ENCODE peak calls at places on chromosomes 4 and X, in eight cellular contexts. M is BE2C, U is keratinocyte, Z is pancreas, Y is tibial nerve, B is endodermal cell, J is ovary, O is Panc1. I is an unnamed sample.

GRCh38 chr4:3827616-3828492 is 61.7 kb downstream of the ADRA2C start:
- DNase-seq in B (peak; percentile 58), M (peak; percentile 96), Y (no peak), Z (peak; percentile 82), U (no peak), O (no peak), J (peak; percentile 34), I (peak; percentile 88)

GRCh38 chr4:577499-578450 is 1.7 kb upstream of the TMEM271 start:
- DNase-seq in Z (no peak), B (peak; percentile 88), U (no peak), M (no peak), J (no peak), Y (no peak), O (no peak), I (no peak)

GRCh38 chrX:77514177-77514576 is 67.0 kb downstream of the FGF16 start:
- DNase-seq in M (no peak), B (no peak), J (no peak), Z (no peak), O (no peak), Y (no peak), U (no peak), I (no peak)

GRCh38 chr4:173535165-173535737 is 5.2 kb upstream of the HAND2 start:
- DNase-seq in Z (no peak), O (no peak), M (no peak), U (no peak), J (no peak), Y (no peak), B (no peak), I (no peak)

GRCh38 chr4:88630756-88631155 is 38.5 kb downstream of the HERC3 start:
- DNase-seq in B (no peak), Y (no peak), U (no peak), J (no peak), M (no peak), Z (no peak), O (no peak), I (no peak)

GRCh38 chr4:2042207-2042946 is 16.8 kb upstream of the NAT8L start:
- DNase-seq in M (peak; percentile 52), J (no peak), O (no peak), U (no peak), B (peak; percentile 72), Z (no peak), Y (no peak), I (no peak)

GRCh38 chr4:32117696-32118095 is 1397.5 kb downstream of the PCDH7 start:
- DNase-seq in J (no peak), U (no peak), Y (no peak), O (no peak), B (no peak), M (no peak), Z (no peak), I (no peak)

GRCh38 chr4:110357521-110357920 is 118.4 kb upstream of the ENPEP start:
- DNase-seq in U (no peak), B (no peak), O (no peak), Z (no peak), J (no peak), Y (no peak), M (no peak), I (no peak)

GRCh38 chrX:130173190-130173895 is 1.6 kb downstream of the RAB33A start:
- DNase-seq in U (no peak), J (no peak), M (no peak), O (no peak), Z (no peak), Y (no peak), B (no peak), I (peak; percentile 24)

GRCh38 chr4:2092653-2093000 is 33.5 kb downstream of the NAT8L start:
- DNase-seq in O (no peak), M (no peak), Y (no peak), Z (no peak), B (no peak), J (no peak), U (no peak), I (no peak)

GRCh38 chr4:10701702-10702460 is 17.3 kb upstream of the CLNK start:
- DNase-seq in B (no peak), M (no peak), Y (no peak), U (no peak), Z (no peak), J (no peak), O (no peak), I (no peak)

GRCh38 chr4:180057891-180058643 is 2185.1 kb upstream of the TENM3 start:
- DNase-seq in Z (peak; percentile 30), U (no peak), O (no peak), J (peak; percentile 14), B (peak; percentile 86), M (peak; percentile 53), Y (no peak), I (no peak)

GRCh38 chrX:18351774-18352173 is 2.7 kb downstream of the SCML2 start:
- DNase-seq in O (no peak), Y (no peak), U (no peak), M (no peak), B (no peak), J (no peak), Z (no peak), I (no peak)

GRCh38 chr4:147768113-147768512 is 36.2 kb downstream of the ARHGAP10 start:
- DNase-seq in Z (no peak), M (no peak), U (no peak), Y (no peak), O (no peak), J (no peak), B (no peak), I (no peak)

GRCh38 chrX:129632443-129632842 is 22.3 kb downstream of the APLN start:
- DNase-seq in M (no peak), U (no peak), J (no peak), Z (no peak), O (no peak), B (no peak), Y (no peak), I (no peak)

GRCh38 chrX:20252392-20253231 is 14.1 kb downstream of the RPS6KA3 start:
- DNase-seq in Z (peak; percentile 26), U (no peak), O (no peak), Y (no peak), M (peak; percentile 41), B (peak; percentile 90), J (no peak), I (peak; percentile 33)

DNA sequence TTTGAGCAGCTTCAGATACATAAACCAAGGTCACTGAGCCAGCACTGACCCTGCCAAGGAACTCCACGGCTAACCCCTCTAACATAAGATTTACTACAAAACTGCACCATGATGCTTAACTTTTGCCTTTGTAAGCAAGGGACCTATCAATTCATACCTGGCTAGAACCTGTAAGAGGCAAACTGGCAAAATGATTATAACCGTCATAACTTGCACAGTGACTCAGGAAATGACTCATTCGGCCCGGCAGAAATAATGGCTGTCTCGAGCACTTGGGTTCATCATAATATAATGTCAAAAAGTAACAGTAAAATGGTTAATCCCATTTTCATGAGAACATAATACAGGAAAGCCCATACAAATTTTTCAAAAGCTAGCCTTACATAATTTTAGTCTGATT is 17.2 kb downstream of the RASGEF1B start:
- DNase-seq in M (no peak), J (no peak), Z (no peak), B (no peak), Y (no peak), O (no peak), U (peak; percentile 40), I (no peak)
- H3K4me3 ChIP-seq in M (no peak overlapping the region), J (no peak overlapping the region), Z (no peak overlapping the region), B (no peak overlapping the region), Y (no peak overlapping the region), O (no peak overlapping the region), U (no peak overlapping the region), I (no peak overlapping the region)

DNA sequence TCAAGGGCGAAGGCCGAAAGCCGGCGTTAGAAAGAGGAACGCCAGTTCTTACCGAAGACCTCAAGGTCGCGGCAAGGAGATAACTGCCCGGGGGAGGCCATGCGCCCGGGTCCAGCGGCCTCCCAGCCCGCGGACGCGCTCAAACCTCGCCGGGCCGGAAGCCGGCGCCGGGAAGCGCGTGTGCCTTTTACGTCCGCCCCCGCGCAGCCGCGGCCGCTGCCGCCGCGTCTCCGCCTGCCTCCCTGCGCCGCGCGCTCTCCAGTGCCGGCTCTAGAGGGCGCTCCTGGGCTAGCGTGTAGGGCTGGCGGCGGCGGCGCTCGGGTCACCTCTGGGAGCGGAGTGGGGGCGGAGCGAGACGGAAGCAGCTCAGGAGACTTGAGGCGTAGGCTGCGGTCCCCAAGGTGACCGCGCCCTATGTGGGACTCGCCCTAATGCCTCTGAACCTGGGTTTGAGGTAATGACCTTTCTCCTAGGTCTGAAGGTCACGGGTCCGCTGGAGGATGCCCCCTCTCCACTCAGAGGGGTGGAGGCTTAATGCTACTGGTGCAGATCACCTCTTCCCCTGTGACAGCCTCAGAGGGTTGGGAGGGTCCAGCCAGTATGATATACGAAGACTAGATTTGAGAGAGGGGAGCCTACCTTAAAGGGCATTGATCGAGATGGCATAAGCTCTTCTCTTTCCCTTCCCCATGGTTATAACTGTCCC is 839 bp downstream of the SLC25A5 start:
- DNase-seq in U (no peak), Z (peak; percentile 80), J (peak; percentile 89), B (peak; percentile 93), O (no peak), Y (peak; percentile 74), M (peak; percentile 87), I (peak; percentile 88)
- TF ChIP-seq CTCF in U (peak; percentile 69), Z (peak; percentile 57), J (peak; percentile 50), B (peak; percentile 77), O (peak; percentile 95), Y (peak; percentile 84), M (peak; percentile 46), I (peak; percentile 88)

DNA sequence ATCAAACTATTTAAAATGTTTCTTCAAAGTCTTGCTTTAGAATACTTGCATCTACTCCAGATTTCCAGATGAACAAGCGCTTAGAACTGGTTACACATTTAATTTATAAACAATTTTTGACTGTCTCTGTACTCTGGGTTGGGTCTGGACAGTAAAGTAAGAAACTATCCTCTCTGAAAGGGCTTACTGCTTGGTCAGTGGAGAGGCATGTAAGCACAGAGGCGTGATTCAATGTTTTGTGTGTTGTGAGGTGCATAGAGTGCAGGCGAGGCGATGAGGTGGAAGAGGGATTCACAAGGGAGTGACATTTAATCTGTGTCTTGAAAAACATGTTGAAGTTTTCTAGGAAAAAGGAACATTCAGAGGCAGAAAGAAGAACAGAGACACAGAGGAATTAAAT is 231.4 kb downstream of the VEGFC start:
- DNase-seq in B (no peak), J (no peak), M (no peak), U (no peak), O (no peak), Y (no peak), Z (no peak), I (no peak)
- H3K36me3 ChIP-seq in B (no peaks in the 10 kb centered on the region), J (no peaks in the 10 kb centered on the region), M (no peaks in the 10 kb centered on the region), U (no peaks in the 10 kb centered on the region), O (no peaks in the 10 kb centered on the region), Y (no peaks in the 10 kb centered on the region), Z (no peaks in the 10 kb centered on the region), I (no peaks in the 10 kb centered on the region)

GRCh38 chr4:142595222-142595871 is 250.8 kb downstream of the INPP4B start:
- DNase-seq in Y (no peak), Z (peak; percentile 33), B (no peak), O (no peak), J (no peak), U (no peak), M (no peak), I (no peak)

GRCh38 chr4:142598132-142598531 is 248.0 kb downstream of the INPP4B start:
- DNase-seq in B (no peak), Z (no peak), U (no peak), O (no peak), Y (no peak), M (no peak), J (no peak), I (no peak)

GRCh38 chr4:142596121-142596520 is 250.0 kb downstream of the INPP4B start:
- DNase-seq in U (no peak), Y (no peak), Z (no peak), J (no peak), O (no peak), B (no peak), M (no peak), I (no peak)

GRCh38 chr4:142596595-142596994 is 249.5 kb downstream of the INPP4B start:
- DNase-seq in U (no peak), M (no peak), Z (peak; percentile 8), O (no peak), Y (no peak), B (no peak), J (no peak), I (no peak)

GRCh38 chr4:142600952-142601351 is 245.1 kb downstream of the INPP4B start:
- DNase-seq in J (no peak), U (no peak), Z (no peak), B (no peak), O (no peak), M (no peak), Y (no peak), I (no peak)
- H3K4me3 ChIP-seq in J (no peak overlapping the region), U (no peak overlapping the region), Z (no peak overlapping the region), B (no peak overlapping the region), O (no peak overlapping the region), M (no peak overlapping the region), Y (no peak overlapping the region), I (no peak overlapping the region)

I was measured in heart left ventricle.